ENCODE peak calls at places on chromosome 1, in nine cellular contexts. M is NCI-H460, Z is NCI-H1417, C is AG04450, D is GM23248, W is RWPE1, A is A549, F is NAMALWA, X is BJ. I is an unnamed sample.

GRCh38 chr1:32609180-32609579 is 41.2 kb downstream of the ZBTB8OS start:
- DNase-seq in D (no peak), X (no peak), F (no peak), W (no peak), A (no peak), Z (no peak), M (no peak), C (no peak), I (no peak)

GRCh38 chr1:2879026-2879425 is 77.5 kb upstream of the TTC34 start:
- DNase-seq in M (no peak), D (no peak), W (no peak), Z (no peak), C (no peak), X (no peak), F (no peak), A (no peak), I (no peak)

GRCh38 chr1:204319027-204319426 is 40.7 kb downstream of the PLEKHA6 start:
- DNase-seq in F (no peak), W (no peak), X (no peak), Z (no peak), M (no peak), D (peak), C (no peak), A (no peak), I (no peak)

GRCh38 chr1:12052008-12052573 is 11.0 kb upstream of the TNFRSF8 start:
- DNase-seq in C (peak), D (peak), Z (no peak), M (peak), W (peak), F (no peak), X (peak), A (peak), I (peak)

GRCh38 chr1:45304311-45305081 is 22.2 kb upstream of the HPDL start:
- DNase-seq in X (no peak), M (no peak), Z (peak), D (peak), F (no peak), W (no peak), A (no peak), C (no peak), I (no peak)

GRCh38 chr1:173507847-173508209 is 30.7 kb downstream of the PRDX6 start:
- DNase-seq in W (no peak), A (no peak), F (no peak), X (no peak), C (no peak), D (peak), Z (no peak), M (peak), I (peak)

GRCh38 chr1:19397217-19397945 is 85.3 kb downstream of the SLC66A1 start:
- DNase-seq in D (peak), A (no peak), X (no peak), W (no peak), C (no peak), M (no peak), Z (no peak), F (no peak), I (no peak)

GRCh38 chr1:159012495-159012894 is 2.8 kb downstream of the IFI16 start:
- DNase-seq in W (no peak), A (no peak), D (peak), F (peak), X (no peak), Z (no peak), M (no peak), C (no peak), I (no peak)

GRCh38 chr1:61234582-61234909 is 152.2 kb downstream of the NFIA start:
- DNase-seq in D (no peak), C (no peak), F (no peak), M (no peak), W (no peak), Z (no peak), X (no peak), A (no peak), I (no peak)

GRCh38 chr1:54334996-54335395 is 71.2 kb downstream of the SSBP3 start:
- DNase-seq in D (peak), X (peak), C (peak), Z (peak), W (no peak), F (no peak), M (no peak), A (no peak), I (no peak)

GRCh38 chr1:210232524-210233215 is at the start of gene SERTAD4:
- DNase-seq in D (peak), Z (peak), C (no peak), X (no peak), M (no peak), W (peak), F (no peak), A (no peak), I (peak)

GRCh38 chr1:44333373-44333772 is 21.7 kb downstream of the ERI3 start:
- DNase-seq in C (no peak), D (no peak), Z (no peak), W (no peak), M (no peak), X (no peak), F (no peak), A (no peak), I (no peak)

GRCh38 chr1:70528591-70529333 is 117.7 kb downstream of the CTH start:
- DNase-seq in A (peak), D (peak), F (peak), C (no peak), Z (peak), M (peak), W (peak), X (no peak), I (peak)

I was measured in LoVo.